ENCODE peak calls at places on chromosomes 4 and X, in seven cellular contexts. N, B, X, Z, H, R and U are unnamed samples.

GRCh38 chrX:2875798-2876399 is 47.2 kb downstream of the GYG2 start:
- DNase-seq in Z (no peak), H (peak; percentile 25), N (no peak), R (no peak), B (no peak), X (no peak), U (no peak)

GRCh38 chrX:71492086-71493065 is 40.5 kb upstream of the OGT start:
- DNase-seq in N (peak; percentile 20), R (peak; percentile 11), Z (no peak), X (peak; percentile 4), B (no peak), H (peak; percentile 38), U (peak; percentile 87)

GRCh38 chr4:93828332-93828829 is at the start of gene ATOH1:
- DNase-seq in Z (no peak), H (peak; percentile 84), B (no peak), R (no peak), X (no peak), N (no peak), U (no peak)

GRCh38 chrX:302975-303374 is 15.6 kb downstream of the GTPBP6 start:
- DNase-seq in N (no peak), Z (no peak), X (no peak), H (no peak), B (no peak), R (no peak), U (peak; percentile 18)

GRCh38 chr4:134560728-134561127 is 359.1 kb upstream of the PABPC4L start:
- DNase-seq in Z (no peak), X (no peak), R (no peak), B (no peak), N (no peak), H (no peak), U (no peak)

GRCh38 chr4:77500801-77501200 is 104.8 kb upstream of the CXCL13 start:
- DNase-seq in Z (no peak), X (no peak), R (no peak), N (no peak), B (no peak), H (no peak), U (no peak)

GRCh38 chrX:22159071-22159470 is 113.6 kb upstream of the CBLL2 start:
- DNase-seq in B (no peak), R (no peak), X (no peak), H (no peak), N (no peak), Z (no peak), U (no peak)

GRCh38 chrX:45850775-45851433 is 650.2 kb upstream of the DIPK2B start:
- DNase-seq in X (no peak), R (peak; percentile 7), H (peak; percentile 17), B (no peak), N (no peak), Z (no peak), U (no peak)

GRCh38 chr4:62640296-62640695 is 1440.2 kb downstream of the ADGRL3 start:
- DNase-seq in H (peak; percentile 8), N (no peak), R (no peak), B (no peak), Z (no peak), X (no peak), U (no peak)

GRCh38 chrX:78322863-78323262 is 4.5 kb downstream of the CYSLTR1 start:
- DNase-seq in H (no peak), Z (no peak), B (no peak), N (no peak), X (no peak), R (no peak), U (no peak)

GRCh38 chr4:51844157-51845054 is 1.5 kb downstream of the DCUN1D4 start:
- DNase-seq in H (peak; percentile 78), R (peak; percentile 69), Z (peak; percentile 96), X (peak; percentile 93), N (peak; percentile 70), B (peak; percentile 84), U (peak; percentile 98)

GRCh38 chrX:47420967-47421366 is 50.6 kb downstream of the ZNF157 start:
- DNase-seq in H (no peak), R (no peak), X (no peak), B (no peak), Z (no peak), N (no peak), U (no peak)

GRCh38 chr4:8303485-8304281 is 34.1 kb downstream of the HTRA3 start:
- DNase-seq in B (no peak), Z (peak; percentile 33), H (no peak), R (no peak), N (no peak), X (no peak), U (peak; percentile 62)

GRCh38 chr4:125928652-125929051 is 613.9 kb downstream of the FAT4 start:
- DNase-seq in B (no peak), N (no peak), Z (no peak), R (no peak), H (no peak), X (no peak), U (no peak)

GRCh38 chr4:110503588-110504435 is 27.9 kb downstream of the ENPEP start:
- DNase-seq in B (no peak), R (no peak), Z (no peak), X (no peak), N (no peak), H (no peak), U (no peak)

GRCh38 chr4:56613101-56613862 is 67.8 kb downstream of the HOPX start:
- DNase-seq in R (no peak), H (no peak), B (no peak), Z (no peak), N (no peak), X (no peak), U (no peak)

GRCh38 chrX:150503898-150504219 is 64.6 kb upstream of the MTM1 start:
- DNase-seq in B (peak; percentile 18), R (no peak), N (no peak), H (peak; percentile 9), Z (no peak), X (no peak), U (no peak)

GRCh38 chrX:19687395-19687794 is 172.1 kb upstream of the MAP3K15 start:
- DNase-seq in N (no peak), R (no peak), B (no peak), Z (no peak), X (no peak), H (no peak), U (no peak)

GRCh38 chr4:73676136-73676535 is 55.9 kb upstream of the RASSF6 start:
- DNase-seq in N (no peak), Z (no peak), B (no peak), R (no peak), X (no peak), H (no peak), U (no peak)

GRCh38 chrX:31272472-31272775 is 200.6 kb upstream of the FTHL17 start:
- DNase-seq in N (no peak), R (no peak), X (no peak), H (no peak), B (no peak), Z (no peak), U (no peak)

GRCh38 chr4:163048447-163048846 is 118.2 kb downstream of the NAF1 start:
- DNase-seq in Z (no peak), B (no peak), R (no peak), X (no peak), H (peak; percentile 53), N (no peak), U (no peak)

GRCh38 chrX:133542476-133542875 is 127.2 kb upstream of the GPC4 start:
- DNase-seq in X (no peak), Z (no peak), H (no peak), N (no peak), R (no peak), B (no peak), U (no peak)

GRCh38 chr4:183335369-183335940 is 13.2 kb upstream of the CLDN24 start:
- DNase-seq in H (no peak), N (no peak), R (no peak), Z (peak; percentile 30), X (no peak), B (no peak), U (peak; percentile 31)

GRCh38 chrX:111823068-111823467 is 52.9 kb upstream of the TRPC5OS start:
- DNase-seq in Z (no peak), H (peak; percentile 53), N (no peak), X (no peak), R (no peak), B (no peak), U (no peak)

GRCh38 chr4:100278567-100278966 is 88.3 kb upstream of the DDIT4L start:
- DNase-seq in Z (no peak), X (no peak), N (no peak), H (no peak), B (no peak), R (no peak), U (no peak)